ENCODE peak calls at places on chromosomes 16 and 17, in eight cellular contexts. J is adrenal gland, N is Caco-2, T is BJ, D is testis, U is mucosa of descending colon, C is DND-41, L is cardiac fibroblast. K is an unnamed sample.

GRCh38 chr17:2214047-2214717 is 89.4 kb downstream of the SMG6 start:
- DNase-seq in T (no peak), D (peak), U (no peak), N (no peak), J (peak), C (no peak), L (peak), K (no peak)

GRCh38 chr17:79294459-79295071 is 219.9 kb downstream of the ENGASE start:
- DNase-seq in D (peak), C (peak), U (peak), L (peak), T (no peak), N (peak), J (peak), K (peak)

GRCh38 chr17:80850817-80851216 is 140.8 kb upstream of the CHMP6 start:
- DNase-seq in D (no peak), U (no peak), J (peak), C (no peak), T (no peak), L (no peak), N (no peak), K (no peak)

GRCh38 chr17:58112970-58113631 is 29.9 kb downstream of the DYNLL2 start:
- DNase-seq in N (peak), D (peak), T (no peak), J (peak), U (peak), C (peak), L (peak), K (peak)

GRCh38 chr16:71338193-71338592 is 20.3 kb upstream of the CALB2 start:
- DNase-seq in N (no peak), T (no peak), U (no peak), J (no peak), L (no peak), D (no peak), C (no peak), K (no peak)

GRCh38 chr17:62965149-62965648 is 836 bp upstream of the TANC2 start:
- DNase-seq in L (no peak), C (peak), D (no peak), T (no peak), N (no peak), J (no peak), U (no peak), K (peak)

GRCh38 chr16:20114356-20114755 is 40.7 kb upstream of the GPR139 start:
- DNase-seq in C (no peak), N (no peak), T (no peak), U (peak), J (peak), L (no peak), D (no peak), K (no peak)

GRCh38 chr17:81037783-81038733 is 3.1 kb downstream of the BAIAP2 start:
- DNase-seq in C (no peak), J (peak), D (peak), N (no peak), L (peak), T (no peak), U (no peak), K (no peak)

GRCh38 chr16:90026135-90026534 is 6.9 kb upstream of the DBNDD1 start:
- DNase-seq in D (no peak), T (no peak), J (no peak), U (no peak), C (no peak), L (no peak), N (peak), K (peak)

GRCh38 chr16:69595127-69596036 is 29.6 kb downstream of the NFAT5 start:
- DNase-seq in L (peak), T (no peak), D (no peak), C (no peak), U (no peak), J (no peak), N (no peak), K (no peak)

GRCh38 chr17:43169561-43170139 is 1.4 kb upstream of the NBR1 start:
- DNase-seq in D (peak), T (no peak), U (no peak), L (peak), J (peak), N (peak), C (peak), K (peak)

GRCh38 chr16:73015612-73016487 is 32.1 kb downstream of the ZFHX3 start:
- DNase-seq in D (no peak), T (no peak), U (peak), C (no peak), L (no peak), N (no peak), J (no peak), K (peak)

GRCh38 chr17:76461765-76462555 is 5.4 kb upstream of the AANAT start:
- DNase-seq in N (no peak), L (peak), C (no peak), D (no peak), U (no peak), J (no peak), T (no peak), K (no peak)

GRCh38 chr16:82454566-82454965 is 172.2 kb upstream of the CDH13 start:
- DNase-seq in N (no peak), D (no peak), T (no peak), C (no peak), U (no peak), L (no peak), J (no peak), K (no peak)

GRCh38 chr16:2905241-2905987 is 6.3 kb upstream of the FLYWCH1 start:
- DNase-seq in C (peak), D (peak), L (peak), T (peak), J (peak), N (peak), U (peak), K (peak)
- TF ChIP-seq CTCF in C (no peak), D (no peak), L (no peak), T (no peak), J (no peak), N (no peak), U (no peak), K (no peak)

GRCh38 chr16:35572186-35572585 is 2112.8 kb downstream of the TP53TG3F start:
- DNase-seq in N (no peak), C (no peak), J (no peak), D (no peak), L (no peak), T (no peak), U (no peak), K (no peak)

GRCh38 chr16:35569413-35569812 is 2110.0 kb downstream of the TP53TG3F start:
- DNase-seq in N (no peak), J (no peak), D (no peak), L (no peak), C (no peak), U (no peak), T (no peak), K (no peak)

GRCh38 chr16:35573407-35573806 is 2114.0 kb downstream of the TP53TG3F start:
- DNase-seq in J (no peak), C (no peak), U (no peak), D (no peak), L (no peak), T (no peak), N (no peak), K (no peak)

GRCh38 chr16:35574011-35574410 is 2114.6 kb downstream of the TP53TG3F start:
- DNase-seq in T (no peak), D (no peak), J (no peak), U (no peak), N (no peak), L (no peak), C (no peak), K (no peak)

GRCh38 chr16:35570946-35571345 is 2111.5 kb downstream of the TP53TG3F start:
- DNase-seq in T (no peak), C (no peak), D (no peak), N (no peak), J (no peak), U (no peak), L (no peak), K (peak)
- H3K4me3 ChIP-seq in T (no peak), C (no peak), D (no peak), N (no peak), J (no peak), U (no peak), L (no peak), K (no peak)

DNA sequence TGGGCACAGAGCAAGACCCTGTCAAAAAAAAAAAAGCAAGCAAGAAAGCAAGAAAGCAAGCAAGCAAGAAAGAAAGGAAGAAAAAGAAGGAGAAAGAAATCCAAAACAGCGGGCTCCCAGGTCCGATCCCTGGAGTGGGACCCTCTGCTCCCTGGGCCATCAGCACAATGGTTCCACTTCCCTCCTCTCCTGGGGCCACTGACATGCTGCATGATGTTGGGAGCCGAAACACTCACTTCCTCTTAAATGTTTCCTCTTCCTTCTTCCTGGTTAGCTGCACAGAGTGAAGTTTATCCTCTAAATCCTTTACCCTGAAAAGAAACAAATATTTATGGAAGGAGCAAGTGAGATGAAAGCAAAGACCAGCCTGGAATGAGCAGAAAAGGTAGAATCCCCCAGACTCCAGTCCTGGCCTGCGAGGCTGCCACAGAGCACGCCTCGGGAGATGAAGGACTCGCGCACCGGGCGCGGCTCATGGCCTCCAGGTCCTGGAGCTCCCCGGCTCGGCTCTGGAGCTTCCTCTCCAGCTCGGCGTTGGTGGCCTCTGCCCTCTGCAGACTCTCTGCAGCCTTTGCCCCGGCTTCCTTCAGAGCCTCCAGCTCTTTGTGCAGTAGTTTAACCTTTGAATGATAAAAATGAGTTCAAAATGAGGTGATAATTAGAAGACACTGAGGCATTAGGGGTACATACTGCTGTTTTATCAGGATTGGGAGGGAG is 19.0 kb downstream of the CCDC57 start:
- DNase-seq in T (no peak), N (no peak), L (no peak), J (no peak), U (peak), D (no peak), C (no peak), K (no peak)
- TF ChIP-seq CTCF in T (no peak), N (no peak), L (no peak), J (no peak), U (no peak), D (no peak), C (no peak), K (no peak)

GRCh38 chr17:54046570-54046969 is 223.8 kb downstream of the KIF2B start:
- DNase-seq in T (no peak), U (no peak), D (no peak), N (no peak), L (no peak), J (no peak), C (no peak), K (no peak)
- H3K4me3 ChIP-seq in T (no peak), U (no peak), D (no peak), N (no peak), L (no peak), J (no peak), C (no peak), K (no peak)

GRCh38 chr17:46940692-46941404 is 17.9 kb downstream of the GOSR2 start:
- DNase-seq in D (peak), T (no peak), U (peak), C (peak), L (peak), N (peak), J (peak), K (peak)
- TF ChIP-seq CTCF in D (peak), T (peak), U (peak), C (peak), L (peak), N (peak), J (peak), K (peak)

GRCh38 chr16:31714899-31715504 is 158.6 kb upstream of the ZNF267 start:
- DNase-seq in C (no peak), U (no peak), D (no peak), N (no peak), T (no peak), J (no peak), L (no peak), K (no peak)
- H3K4me3 ChIP-seq in C (peak), U (no peak), D (no peak), N (no peak), T (no peak), J (no peak), L (no peak), K (no peak)

DNA sequence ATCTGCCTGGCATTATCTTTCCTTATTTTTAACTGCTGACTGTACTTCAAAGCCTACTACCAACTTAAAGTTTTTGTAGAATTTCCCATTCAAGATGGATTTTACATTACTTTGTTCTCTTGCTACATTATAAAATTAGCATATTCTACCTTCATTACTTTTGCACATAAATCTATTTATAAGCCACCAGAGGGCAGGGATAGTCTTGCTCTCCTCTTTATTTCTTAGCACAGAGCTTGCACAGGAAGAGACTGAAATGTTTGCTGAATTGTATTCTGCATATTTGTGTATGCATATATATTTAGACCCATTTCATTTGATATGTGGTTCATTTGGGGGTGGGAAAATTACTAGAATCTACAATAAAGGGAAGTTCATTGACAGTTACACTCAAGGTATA is 108.0 kb downstream of the SKAP1 start:
- DNase-seq in D (no peak), U (no peak), J (no peak), L (peak), N (no peak), T (no peak), C (no peak), K (peak)
- TF ChIP-seq CTCF in D (no peak), U (no peak), J (no peak), L (no peak), N (peak), T (no peak), C (no peak), K (no peak)

GRCh38 chr17:5583426-5584382 is 605 bp downstream of the NLRP1 start:
- DNase-seq in T (no peak), D (no peak), C (no peak), N (no peak), L (peak), U (no peak), J (no peak), K (no peak)
- H3K4me3 ChIP-seq in T (peak), D (peak), C (peak), N (no peak), L (peak), U (no peak), J (peak), K (peak)

DNA sequence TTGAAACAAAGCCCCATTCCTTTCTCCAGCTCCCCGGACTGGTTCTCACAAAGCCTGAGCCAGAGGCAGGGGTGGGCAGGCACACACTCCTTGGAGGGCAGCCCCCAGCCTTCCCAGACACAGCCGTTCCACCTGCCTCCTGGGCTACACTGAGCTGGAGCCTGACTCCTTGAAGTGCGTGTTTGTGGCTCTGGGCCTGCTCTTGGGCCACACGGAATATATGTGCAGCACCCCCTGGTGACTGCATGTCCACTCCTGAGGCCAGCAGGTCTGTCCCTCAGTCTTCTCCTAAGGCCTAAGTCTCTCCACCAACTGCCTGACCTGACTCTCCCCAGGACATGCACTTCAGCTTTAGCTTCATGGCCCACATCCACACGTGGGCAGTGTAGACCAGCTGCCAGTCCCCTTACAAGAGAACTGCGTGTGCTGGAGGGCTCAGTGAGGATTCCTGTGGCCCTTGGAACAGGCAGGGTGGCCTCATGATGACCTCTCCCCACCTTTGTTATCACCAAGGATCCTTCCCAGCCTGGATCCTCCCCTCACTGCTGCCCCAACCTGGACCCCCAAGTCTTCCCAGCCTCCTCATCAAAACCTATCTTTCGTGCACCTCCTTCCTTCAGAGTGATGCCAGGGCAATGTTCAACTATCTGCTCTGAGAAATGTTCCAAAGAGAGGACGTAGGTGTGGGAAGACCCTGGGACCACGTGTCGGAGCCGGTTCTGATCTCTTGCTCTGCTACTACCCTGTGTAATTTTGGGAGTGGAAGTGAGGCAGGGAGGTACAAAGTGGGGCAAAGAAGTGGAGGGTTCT is 12.4 kb upstream of the SLC6A2 start:
- DNase-seq in C (no peak), D (peak), N (no peak), J (no peak), U (peak), T (no peak), L (peak), K (no peak)
- TF ChIP-seq CTCF in C (peak), D (no peak), N (peak), J (no peak), U (no peak), T (peak), L (peak), K (peak)

K was measured in NB4.